ENCODE peak calls at places on chromosomes 11 and 22, in seven cellular contexts. V, K, Q, J, Y, O and P are unnamed samples.

GRCh38 chr22:38700271-38700788 is 413 bp downstream of the JOSD1 start:
- DNase-seq in O (no peak), Y (peak; percentile 51), J (no peak), K (no peak), V (no peak), Q (no peak), P (no peak)

GRCh38 chr11:2409701-2410468 is 9.3 kb downstream of the TSSC4 start:
- DNase-seq in K (no peak), V (no peak), O (no peak), Q (no peak), Y (no peak), J (no peak), P (no peak)

GRCh38 chr11:1735271-1735670 is 15.1 kb downstream of the IFITM10 start:
- DNase-seq in J (no peak), Y (no peak), O (no peak), Q (no peak), K (no peak), V (no peak), P (no peak)

GRCh38 chr11:5992604-5993251 is 5.9 kb upstream of the OR52L1 start:
- DNase-seq in Y (peak; percentile 7), V (no peak), J (no peak), O (peak; percentile 67), K (no peak), Q (peak; percentile 28), P (no peak)

GRCh38 chr11:82539669-82540068 is 194.0 kb downstream of the FAM181B start:
- DNase-seq in Q (no peak), V (no peak), Y (no peak), O (no peak), K (no peak), J (no peak), P (no peak)

GRCh38 chr11:119691020-119691666 is 37.9 kb downstream of the NECTIN1 start:
- DNase-seq in Q (no peak), V (no peak), Y (no peak), O (no peak), K (no peak), J (no peak), P (no peak)

GRCh38 chr22:31628969-31629723 is 32.9 kb downstream of the PISD start:
- DNase-seq in Q (no peak), Y (no peak), K (no peak), O (peak; percentile 72), V (no peak), J (no peak), P (no peak)

GRCh38 chr11:45852018-45852711 is 4.9 kb downstream of the CRY2 start:
- DNase-seq in Y (no peak), V (no peak), J (no peak), O (peak; percentile 61), Q (no peak), K (no peak), P (no peak)

GRCh38 chr11:2778630-2779498 is 79.1 kb upstream of the KCNQ1OT1 start:
- DNase-seq in K (peak; percentile 84), Y (peak; percentile 65), J (peak; percentile 20), O (peak; percentile 65), Q (peak; percentile 71), V (peak; percentile 77), P (peak; percentile 85)

GRCh38 chr22:27045103-27045940 is 387.9 kb downstream of the MIAT start:
- DNase-seq in V (no peak), Y (peak; percentile 21), Q (peak; percentile 80), K (no peak), J (no peak), O (no peak), P (no peak)

GRCh38 chr11:28585007-28585406 is 476.8 kb downstream of the METTL15 start:
- DNase-seq in V (no peak), Y (no peak), K (no peak), O (no peak), Q (peak; percentile 80), J (no peak), P (no peak)

GRCh38 chr11:60100511-60100910 is 12.0 kb downstream of the MS4A2 start:
- DNase-seq in J (no peak), Y (no peak), Q (no peak), K (no peak), O (no peak), V (no peak), P (no peak)

GRCh38 chr11:127470485-127470884 is 469.9 kb upstream of the KIRREL3 start:
- DNase-seq in V (no peak), Y (peak; percentile 29), Q (peak; percentile 42), O (peak; percentile 23), K (no peak), J (peak; percentile 14), P (no peak)

GRCh38 chr11:117614695-117615094 is 182.3 kb downstream of the DSCAML1 start:
- DNase-seq in O (peak; percentile 68), J (no peak), Y (no peak), K (no peak), Q (no peak), V (no peak), P (no peak)

GRCh38 chr22:46064236-46064965 is 85.9 kb upstream of the PPARA start:
- DNase-seq in K (no peak), J (no peak), Y (no peak), Q (no peak), V (peak; percentile 44), O (no peak), P (peak; percentile 32)

GRCh38 chr11:13896175-13896989 is 66.1 kb upstream of the SPON1 start:
- DNase-seq in Q (peak; percentile 79), V (no peak), Y (no peak), J (no peak), O (no peak), K (no peak), P (no peak)

GRCh38 chr22:44398791-44399190 is 86.0 kb upstream of the SHISAL1 start:
- DNase-seq in Q (no peak), K (no peak), Y (no peak), V (peak; percentile 3), J (no peak), O (no peak), P (peak; percentile 23)

GRCh38 chr11:19557720-19558140 is 154.9 kb upstream of the NAV2 start:
- DNase-seq in J (peak; percentile 89), O (peak; percentile 84), Q (peak; percentile 74), V (peak; percentile 76), K (peak; percentile 68), Y (peak; percentile 53), P (peak; percentile 90)

GRCh38 chr22:40578171-40578570 is 58.3 kb downstream of the MRTFA start:
- DNase-seq in J (no peak), K (no peak), Y (no peak), O (no peak), V (no peak), Q (no peak), P (no peak)

GRCh38 chr11:27718853-27719574 is 18.8 kb upstream of the BDNF start:
- DNase-seq in Y (no peak), O (peak; percentile 80), V (no peak), J (peak; percentile 45), K (no peak), Q (peak; percentile 53), P (peak; percentile 48)

GRCh38 chr11:16785520-16786128 is 47.2 kb downstream of the C11orf58 start:
- DNase-seq in V (peak; percentile 47), K (peak; percentile 28), Q (peak; percentile 76), O (peak; percentile 91), Y (peak; percentile 48), J (peak; percentile 78), P (peak; percentile 79)

GRCh38 chr22:18112440-18112839 is 1.8 kb downstream of the TUBA8 start:
- DNase-seq in O (no peak), V (no peak), Q (no peak), K (no peak), Y (no peak), J (no peak), P (no peak)

GRCh38 chr11:76838422-76839068 is 22.2 kb upstream of the ACER3 start:
- DNase-seq in J (no peak), Q (no peak), V (no peak), O (peak; percentile 72), Y (no peak), K (no peak), P (peak; percentile 52)

GRCh38 chr11:119196833-119197483 is 9.2 kb upstream of the CBL start:
- DNase-seq in V (peak; percentile 81), J (peak; percentile 70), O (peak; percentile 83), K (no peak), Q (peak; percentile 84), Y (peak; percentile 46), P (no peak)

GRCh38 chr11:17612221-17613188 is 65.4 kb downstream of the OTOG start:
- DNase-seq in O (no peak), V (no peak), J (no peak), K (no peak), Y (no peak), Q (no peak), P (no peak)

GRCh38 chr11:112485280-112485679 is 224.6 kb upstream of the PLET1 start:
- DNase-seq in Q (no peak), K (no peak), V (no peak), Y (no peak), O (no peak), J (no peak), P (no peak)

GRCh38 chr11:117903505-117904382 is 25.5 kb downstream of the TMPRSS13 start:
- DNase-seq in Y (no peak), K (no peak), O (no peak), V (peak; percentile 16), Q (no peak), J (no peak), P (no peak)

GRCh38 chr11:47253660-47254059 is 4.1 kb upstream of the NR1H3 start:
- DNase-seq in Q (no peak), J (no peak), O (no peak), K (no peak), V (no peak), Y (no peak), P (no peak)